ENCODE peak calls at places on chromosome 5, in four cellular contexts. One of them, this sample, is unnamed.
A peak's percentile ranks its signal among the peaks of the same experiment; 100 is the strongest.

GRCh38 chr5:180555168-180555921 is 36.0 kb downstream of the SCGB3A1 start:
- ATAC-seq in HepG2: no peak
- ATAC-seq in GM12878: no peak
- ATAC-seq in upper lobe of left lung: no peak
- ATAC-seq in this sample: no peak

GRCh38 chr5:135823799-135824366 is 10.6 kb upstream of the SLC25A48 start:
- ATAC-seq in HepG2: no peak
- ATAC-seq in GM12878: no peak
- ATAC-seq in upper lobe of left lung: no peak
- ATAC-seq in this sample: no peak

GRCh38 chr5:116738948-116739339 is 164.3 kb upstream of the SEMA6A start:
- ATAC-seq in HepG2: no peak
- ATAC-seq in GM12878: no peak
- ATAC-seq in upper lobe of left lung: peak; percentile 29
- ATAC-seq in this sample: peak; percentile 15

GRCh38 chr5:74169704-74170103 is 470.8 kb downstream of the ENC1 start:
- ATAC-seq in HepG2: no peak
- ATAC-seq in GM12878: no peak
- ATAC-seq in upper lobe of left lung: no peak
- ATAC-seq in this sample: no peak

GRCh38 chr5:147369742-147370374 is 135.0 kb downstream of the STK32A start:
- ATAC-seq in HepG2: no peak
- ATAC-seq in GM12878: peak; percentile 53
- ATAC-seq in upper lobe of left lung: peak; percentile 46
- ATAC-seq in this sample: no peak

GRCh38 chr5:141757402-141757801 is 75.4 kb upstream of the ARAP3 start:
- ATAC-seq in HepG2: peak; percentile 75
- ATAC-seq in GM12878: no peak
- ATAC-seq in upper lobe of left lung: no peak
- ATAC-seq in this sample: no peak

GRCh38 chr5:168288349-168289245 is 2.8 kb upstream of the WWC1 start:
- ATAC-seq in HepG2: peak; percentile 28
- ATAC-seq in GM12878: no peak
- ATAC-seq in upper lobe of left lung: no peak
- ATAC-seq in this sample: no peak

GRCh38 chr5:79829260-79829659 is 139.6 kb downstream of the CMYA5 start:
- ATAC-seq in HepG2: peak; percentile 96
- ATAC-seq in GM12878: peak; percentile 70
- ATAC-seq in upper lobe of left lung: no peak
- ATAC-seq in this sample: no peak

GRCh38 chr5:133295520-133295919 is 243.7 kb downstream of the HSPA4 start:
- ATAC-seq in HepG2: no peak
- ATAC-seq in GM12878: no peak
- ATAC-seq in upper lobe of left lung: no peak
- ATAC-seq in this sample: no peak

GRCh38 chr5:33319841-33320240 is 120.9 kb upstream of the TARS1 start:
- ATAC-seq in HepG2: no peak
- ATAC-seq in GM12878: no peak
- ATAC-seq in upper lobe of left lung: peak; percentile 41
- ATAC-seq in this sample: peak; percentile 1

GRCh38 chr5:33322632-33323031 is 118.1 kb upstream of the TARS1 start:
- ATAC-seq in HepG2: no peak
- ATAC-seq in GM12878: no peak
- ATAC-seq in upper lobe of left lung: peak; percentile 47
- ATAC-seq in this sample: no peak

GRCh38 chr5:33319151-33319550 is 121.6 kb upstream of the TARS1 start:
- ATAC-seq in HepG2: no peak
- ATAC-seq in GM12878: no peak
- ATAC-seq in upper lobe of left lung: no peak
- ATAC-seq in this sample: no peak

GRCh38 chr5:33317271-33317670 is 123.5 kb upstream of the TARS1 start:
- ATAC-seq in HepG2: no peak
- ATAC-seq in GM12878: no peak
- ATAC-seq in upper lobe of left lung: no peak
- ATAC-seq in this sample: no peak

GRCh38 chr5:33321026-33321425 is 119.7 kb upstream of the TARS1 start:
- ATAC-seq in HepG2: no peak
- ATAC-seq in GM12878: no peak
- ATAC-seq in upper lobe of left lung: peak; percentile 86
- ATAC-seq in this sample: peak; percentile 90
- TF ChIP-seq POLR2AphosphoS5 in HepG2: no peak
- TF ChIP-seq POLR2AphosphoS5 in GM12878: no peak
- TF ChIP-seq POLR2AphosphoS5 in upper lobe of left lung: peak; percentile 73
- TF ChIP-seq POLR2AphosphoS5 in this sample: peak; percentile 74

GRCh38 chr5:124650960-124651662 is 95.3 kb downstream of the ZNF608 start:
- ATAC-seq in HepG2: peak; percentile 18
- ATAC-seq in GM12878: no peak
- ATAC-seq in upper lobe of left lung: no peak
- ATAC-seq in this sample: peak; percentile 8
- TF ChIP-seq EP300 in HepG2: no peak
- TF ChIP-seq EP300 in GM12878: no peak
- TF ChIP-seq EP300 in upper lobe of left lung: no peak
- TF ChIP-seq EP300 in this sample: no peak

GRCh38 chr5:77086611-77087483 is at the start of gene ZBED3:
- ATAC-seq in HepG2: peak; percentile 89
- ATAC-seq in GM12878: peak; percentile 88
- ATAC-seq in upper lobe of left lung: peak; percentile 85
- ATAC-seq in this sample: peak; percentile 86
- TF ChIP-seq POLR2A in HepG2: peak; percentile 30
- TF ChIP-seq POLR2A in GM12878: peak; percentile 15
- TF ChIP-seq POLR2A in upper lobe of left lung: peak; percentile 38
- TF ChIP-seq POLR2A in this sample: peak; percentile 25

GRCh38 chr5:7577381-7577780 is 181.4 kb downstream of the ADCY2 start:
- ATAC-seq in HepG2: no peak
- ATAC-seq in GM12878: no peak
- ATAC-seq in upper lobe of left lung: no peak
- ATAC-seq in this sample: no peak

GRCh38 chr5:7576023-7576715 is 180.2 kb downstream of the ADCY2 start:
- ATAC-seq in HepG2: no peak
- ATAC-seq in GM12878: no peak
- ATAC-seq in upper lobe of left lung: no peak
- ATAC-seq in this sample: no peak

DNA sequence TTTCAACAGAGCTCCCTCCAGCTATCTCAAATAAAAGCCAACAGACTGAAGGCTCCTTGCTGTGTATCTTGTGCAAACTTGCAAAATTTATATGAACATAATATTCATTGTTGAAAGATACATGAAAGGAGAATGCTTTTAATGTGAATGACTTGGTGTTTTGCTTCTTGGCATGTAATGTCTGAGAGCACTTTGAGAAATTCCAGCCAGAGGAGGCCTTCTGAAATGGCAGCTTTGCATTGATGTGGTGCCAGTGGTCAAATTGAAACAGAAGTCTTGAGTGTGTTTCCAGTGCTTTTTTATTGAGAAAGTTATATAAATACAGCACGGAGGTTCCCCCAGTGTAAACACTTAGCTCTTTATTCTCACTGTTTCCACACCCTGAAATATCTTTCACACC is 182.1 kb downstream of the ADCY2 start:
- ATAC-seq in HepG2: no peak
- ATAC-seq in GM12878: no peak
- ATAC-seq in upper lobe of left lung: no peak
- ATAC-seq in this sample: no peak
- TF ChIP-seq POLR2AphosphoS5 in HepG2: no peak
- TF ChIP-seq POLR2AphosphoS5 in GM12878: no peak
- TF ChIP-seq POLR2AphosphoS5 in upper lobe of left lung: no peak
- TF ChIP-seq POLR2AphosphoS5 in this sample: no peak

GRCh38 chr5:150320048-150320555 is 17.4 kb upstream of the ARSI start:
- ATAC-seq in HepG2: no peak
- ATAC-seq in GM12878: no peak
- ATAC-seq in upper lobe of left lung: peak; percentile 89
- ATAC-seq in this sample: peak; percentile 97
- TF ChIP-seq EP300 in HepG2: no peak
- TF ChIP-seq EP300 in GM12878: no peak
- TF ChIP-seq EP300 in upper lobe of left lung: no peak
- TF ChIP-seq EP300 in this sample: no peak

GRCh38 chr5:65948115-65948772 is 21.9 kb downstream of the ERBIN start:
- ATAC-seq in HepG2: no peak
- ATAC-seq in GM12878: no peak
- ATAC-seq in upper lobe of left lung: no peak
- ATAC-seq in this sample: no peak

GRCh38 chr5:65951330-65951729 is 25.0 kb downstream of the ERBIN start:
- ATAC-seq in HepG2: no peak
- ATAC-seq in GM12878: no peak
- ATAC-seq in upper lobe of left lung: no peak
- ATAC-seq in this sample: no peak

GRCh38 chr5:65943771-65944170 is 17.4 kb downstream of the ERBIN start:
- ATAC-seq in HepG2: no peak
- ATAC-seq in GM12878: no peak
- ATAC-seq in upper lobe of left lung: no peak
- ATAC-seq in this sample: no peak

GRCh38 chr5:65952259-65952658 is 25.9 kb downstream of the ERBIN start:
- ATAC-seq in HepG2: no peak
- ATAC-seq in GM12878: no peak
- ATAC-seq in upper lobe of left lung: no peak
- ATAC-seq in this sample: no peak

GRCh38 chr5:65946198-65946745 is 19.9 kb downstream of the ERBIN start:
- ATAC-seq in HepG2: no peak
- ATAC-seq in GM12878: no peak
- ATAC-seq in upper lobe of left lung: no peak
- ATAC-seq in this sample: no peak
- TF ChIP-seq POLR2A in HepG2: no peak
- TF ChIP-seq POLR2A in GM12878: no peak
- TF ChIP-seq POLR2A in upper lobe of left lung: no peak
- TF ChIP-seq POLR2A in this sample: no peak

This sample was measured in gastroesophageal sphincter.